ENCODE peak calls at places on chromosomes 7 and 10, in seven cellular contexts. One of them, this sample, is unnamed.
A peak's percentile ranks its signal among the peaks of the same experiment; 100 is the strongest.

GRCh38 chr10:97427571-97428179 is 1.7 kb downstream of the PGAM1 start:
- DNase-seq in K562: peak; percentile 36
- DNase-seq in SK-N-SH: peak; percentile 33
- DNase-seq in GM12878: no peak
- DNase-seq in H1: peak; percentile 73
- DNase-seq in HepG2: peak; percentile 74
- DNase-seq in HCT116: no peak
- DNase-seq in this sample: peak; percentile 57

GRCh38 chr10:25974897-25975459 is 40.9 kb downstream of the MYO3A start:
- DNase-seq in HCT116: no peak
- DNase-seq in H1: no peak
- DNase-seq in HepG2: no peak
- DNase-seq in SK-N-SH: no peak
- DNase-seq in GM12878: no peak
- DNase-seq in K562: no peak
- DNase-seq in this sample: no peak

GRCh38 chr10:32938554-32939061 is 19.4 kb downstream of the ITGB1 start:
- DNase-seq in H1: no peak
- DNase-seq in K562: peak; percentile 43
- DNase-seq in SK-N-SH: peak; percentile 70
- DNase-seq in HCT116: no peak
- DNase-seq in GM12878: no peak
- DNase-seq in HepG2: peak; percentile 83
- DNase-seq in this sample: no peak

GRCh38 chr7:133009426-133009825 is 72.5 kb downstream of the CHCHD3 start:
- DNase-seq in GM12878: no peak
- DNase-seq in HCT116: no peak
- DNase-seq in HepG2: no peak
- DNase-seq in K562: no peak
- DNase-seq in H1: no peak
- DNase-seq in SK-N-SH: no peak
- DNase-seq in this sample: no peak

GRCh38 chr10:94006591-94007550 is 13.1 kb downstream of the PLCE1 start:
- DNase-seq in SK-N-SH: no peak
- DNase-seq in K562: no peak
- DNase-seq in H1: no peak
- DNase-seq in GM12878: no peak
- DNase-seq in HepG2: no peak
- DNase-seq in HCT116: no peak
- DNase-seq in this sample: peak; percentile 54

GRCh38 chr10:31698169-31698890 is 230.3 kb downstream of the ARHGAP12 start:
- DNase-seq in GM12878: no peak
- DNase-seq in K562: no peak
- DNase-seq in SK-N-SH: no peak
- DNase-seq in H1: no peak
- DNase-seq in HCT116: no peak
- DNase-seq in HepG2: no peak
- DNase-seq in this sample: no peak

GRCh38 chr7:68246189-68246633 is 1249.6 kb downstream of the TYW1 start:
- DNase-seq in HCT116: no peak
- DNase-seq in H1: peak; percentile 57
- DNase-seq in SK-N-SH: no peak
- DNase-seq in GM12878: no peak
- DNase-seq in HepG2: no peak
- DNase-seq in K562: no peak
- DNase-seq in this sample: no peak

GRCh38 chr7:44383566-44383965 is 58.2 kb upstream of the CAMK2B start:
- DNase-seq in HCT116: no peak
- DNase-seq in H1: peak; percentile 27
- DNase-seq in SK-N-SH: no peak
- DNase-seq in K562: no peak
- DNase-seq in GM12878: no peak
- DNase-seq in HepG2: no peak
- DNase-seq in this sample: no peak

GRCh38 chr10:4344544-4344994 is 481.4 kb upstream of the AKR1E2 start:
- DNase-seq in HepG2: no peak
- DNase-seq in GM12878: no peak
- DNase-seq in H1: no peak
- DNase-seq in K562: no peak
- DNase-seq in HCT116: peak; percentile 89
- DNase-seq in SK-N-SH: no peak
- DNase-seq in this sample: peak; percentile 58
- TF ChIP-seq JUND in HepG2: no peak
- TF ChIP-seq JUND in GM12878: no peak
- TF ChIP-seq JUND in H1: no peak
- TF ChIP-seq JUND in K562: no peak
- TF ChIP-seq JUND in HCT116: peak; percentile 78
- TF ChIP-seq JUND in SK-N-SH: peak; percentile 90
- TF ChIP-seq JUND in this sample: no peak

DNA sequence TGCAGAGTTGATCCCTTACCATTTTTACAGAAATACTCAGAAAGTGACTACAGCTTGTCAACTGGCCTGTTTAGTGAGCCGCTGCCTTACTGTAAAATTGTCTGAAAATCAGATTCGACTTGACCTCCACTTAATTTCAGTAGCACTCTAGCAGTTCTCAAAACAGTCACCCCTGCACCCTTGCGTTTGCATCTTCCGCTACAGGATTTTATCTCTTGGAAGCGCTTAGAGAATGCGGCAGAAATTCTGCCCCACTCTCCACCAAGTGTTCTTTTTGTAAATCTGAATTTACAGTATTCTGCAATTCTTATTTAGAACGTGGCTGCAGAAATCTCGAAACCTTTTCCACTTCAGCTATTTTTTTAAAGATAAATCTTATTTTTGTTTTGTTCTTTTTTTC is 1.9 kb upstream of the TWIST1 start:
- DNase-seq in H1: no peak
- DNase-seq in HepG2: no peak
- DNase-seq in SK-N-SH: no peak
- DNase-seq in K562: no peak
- DNase-seq in HCT116: no peak
- DNase-seq in GM12878: no peak
- DNase-seq in this sample: no peak
- TF ChIP-seq JUND in H1: no peak
- TF ChIP-seq JUND in HepG2: no peak
- TF ChIP-seq JUND in SK-N-SH: no peak
- TF ChIP-seq JUND in K562: no peak
- TF ChIP-seq JUND in HCT116: no peak
- TF ChIP-seq JUND in GM12878: no peak
- TF ChIP-seq JUND in this sample: no peak

GRCh38 chr10:79431891-79432831 is 13.3 kb downstream of the ZCCHC24 start:
- DNase-seq in GM12878: no peak
- DNase-seq in H1: no peak
- DNase-seq in SK-N-SH: no peak
- DNase-seq in HepG2: no peak
- DNase-seq in K562: no peak
- DNase-seq in HCT116: no peak
- DNase-seq in this sample: no peak
- TF ChIP-seq JUND in GM12878: no peak
- TF ChIP-seq JUND in H1: no peak
- TF ChIP-seq JUND in SK-N-SH: no peak
- TF ChIP-seq JUND in HepG2: no peak
- TF ChIP-seq JUND in K562: no peak
- TF ChIP-seq JUND in HCT116: no peak
- TF ChIP-seq JUND in this sample: no peak

GRCh38 chr7:137169282-137169698 is 174.2 kb downstream of the PTN start:
- DNase-seq in HCT116: no peak
- DNase-seq in SK-N-SH: peak; percentile 83
- DNase-seq in HepG2: peak; percentile 26
- DNase-seq in GM12878: no peak
- DNase-seq in K562: peak; percentile 37
- DNase-seq in H1: peak; percentile 65
- DNase-seq in this sample: peak; percentile 77
- TF ChIP-seq JUND in HCT116: no peak
- TF ChIP-seq JUND in SK-N-SH: no peak
- TF ChIP-seq JUND in HepG2: no peak
- TF ChIP-seq JUND in GM12878: no peak
- TF ChIP-seq JUND in K562: no peak
- TF ChIP-seq JUND in H1: peak; percentile 22
- TF ChIP-seq JUND in this sample: no peak

DNA sequence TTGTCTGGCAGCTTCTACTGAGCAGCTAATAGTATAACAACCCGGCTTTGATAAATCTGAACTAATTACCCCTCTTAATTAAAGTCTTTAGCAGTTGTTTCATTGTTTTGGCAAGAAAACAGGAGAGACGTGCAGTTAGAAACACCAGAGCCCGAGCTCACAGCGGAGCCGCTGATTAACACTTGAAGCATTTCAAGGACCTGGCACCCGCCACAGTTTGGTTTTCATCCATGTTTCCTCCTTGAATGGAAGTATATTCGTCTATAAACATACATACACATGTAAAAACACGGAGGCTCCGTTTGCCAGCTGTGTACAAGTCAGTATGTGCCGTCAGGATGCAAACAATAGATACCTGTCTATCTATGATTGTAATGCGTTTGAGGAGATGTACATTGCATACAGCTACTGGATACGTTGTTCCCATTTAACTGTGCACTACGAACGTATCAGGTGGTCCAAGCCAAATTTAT is 3.9 kb downstream of the FEZF1 start:
- DNase-seq in SK-N-SH: no peak
- DNase-seq in GM12878: no peak
- DNase-seq in HCT116: no peak
- DNase-seq in HepG2: no peak
- DNase-seq in H1: no peak
- DNase-seq in K562: no peak
- DNase-seq in this sample: no peak
- TF ChIP-seq JUND in SK-N-SH: no peak
- TF ChIP-seq JUND in GM12878: no peak
- TF ChIP-seq JUND in HCT116: no peak
- TF ChIP-seq JUND in HepG2: no peak
- TF ChIP-seq JUND in H1: no peak
- TF ChIP-seq JUND in K562: no peak
- TF ChIP-seq JUND in this sample: no peak

GRCh38 chr10:23869548-23869947 is 339.4 kb upstream of the KIAA1217 start:
- DNase-seq in HepG2: no peak
- DNase-seq in H1: no peak
- DNase-seq in GM12878: no peak
- DNase-seq in HCT116: no peak
- DNase-seq in K562: no peak
- DNase-seq in SK-N-SH: no peak
- DNase-seq in this sample: peak; percentile 7

GRCh38 chr10:23868121-23868520 is 340.8 kb upstream of the KIAA1217 start:
- DNase-seq in SK-N-SH: no peak
- DNase-seq in GM12878: no peak
- DNase-seq in H1: no peak
- DNase-seq in HCT116: no peak
- DNase-seq in K562: no peak
- DNase-seq in HepG2: no peak
- DNase-seq in this sample: no peak

GRCh38 chr10:23870612-23871011 is 338.3 kb upstream of the KIAA1217 start:
- DNase-seq in HCT116: no peak
- DNase-seq in HepG2: no peak
- DNase-seq in K562: no peak
- DNase-seq in GM12878: no peak
- DNase-seq in SK-N-SH: no peak
- DNase-seq in H1: no peak
- DNase-seq in this sample: no peak

GRCh38 chr10:23871211-23871610 is 337.7 kb upstream of the KIAA1217 start:
- DNase-seq in K562: no peak
- DNase-seq in HCT116: no peak
- DNase-seq in H1: no peak
- DNase-seq in GM12878: no peak
- DNase-seq in SK-N-SH: no peak
- DNase-seq in HepG2: no peak
- DNase-seq in this sample: no peak

GRCh38 chr10:23869996-23870395 is 338.9 kb upstream of the KIAA1217 start:
- DNase-seq in HCT116: no peak
- DNase-seq in GM12878: no peak
- DNase-seq in H1: no peak
- DNase-seq in K562: no peak
- DNase-seq in SK-N-SH: no peak
- DNase-seq in HepG2: no peak
- DNase-seq in this sample: no peak
- TF ChIP-seq JUND in HCT116: no peak
- TF ChIP-seq JUND in GM12878: no peak
- TF ChIP-seq JUND in H1: no peak
- TF ChIP-seq JUND in K562: no peak
- TF ChIP-seq JUND in SK-N-SH: no peak
- TF ChIP-seq JUND in HepG2: no peak
- TF ChIP-seq JUND in this sample: no peak

GRCh38 chr10:79246209-79246581 is 101.1 kb upstream of the PPIF start:
- DNase-seq in HepG2: no peak
- DNase-seq in H1: no peak
- DNase-seq in SK-N-SH: no peak
- DNase-seq in GM12878: no peak
- DNase-seq in K562: no peak
- DNase-seq in HCT116: no peak
- DNase-seq in this sample: no peak
- TF ChIP-seq JUND in HepG2: no peak
- TF ChIP-seq JUND in H1: no peak
- TF ChIP-seq JUND in SK-N-SH: no peak
- TF ChIP-seq JUND in GM12878: no peak
- TF ChIP-seq JUND in K562: no peak
- TF ChIP-seq JUND in HCT116: no peak
- TF ChIP-seq JUND in this sample: no peak

GRCh38 chr7:151708610-151709009 is 168.3 kb downstream of the PRKAG2 start:
- DNase-seq in HepG2: no peak
- DNase-seq in K562: no peak
- DNase-seq in GM12878: no peak
- DNase-seq in HCT116: no peak
- DNase-seq in SK-N-SH: no peak
- DNase-seq in H1: no peak
- DNase-seq in this sample: no peak
- TF ChIP-seq JUND in HepG2: no peak
- TF ChIP-seq JUND in K562: no peak
- TF ChIP-seq JUND in GM12878: no peak
- TF ChIP-seq JUND in HCT116: no peak
- TF ChIP-seq JUND in SK-N-SH: no peak
- TF ChIP-seq JUND in H1: no peak
- TF ChIP-seq JUND in this sample: no peak